ENCODE peak calls at places on chromosome 19, in nine cellular contexts. G, I, C, F, U, Z, H, N and Q are unnamed samples. For H3K9me3, the result is how much of the 10 kb centered on the place peaks cover.

GRCh38 chr19:54684537-54684936 is 21.8 kb downstream of the LILRB4 start:
- DNase-seq in U (no peak), I (peak), G (no peak), N (no peak), Z (no peak), H (no peak), F (no peak), C (no peak), Q (no peak)

GRCh38 chr19:12847159-12848139 is 9.1 kb downstream of the MAST1 start:
- DNase-seq in H (peak), F (peak), I (peak), U (peak), N (peak), C (peak), G (peak), Z (peak), Q (peak)

GRCh38 chr19:44807162-44807561 is 1.7 kb upstream of the BCAM start:
- DNase-seq in C (no peak), H (no peak), Z (no peak), G (no peak), I (no peak), F (peak), U (no peak), N (no peak), Q (no peak)

GRCh38 chr19:8445488-8446001 is 770 bp downstream of the HNRNPM start:
- DNase-seq in I (peak), C (peak), Z (peak), G (peak), U (no peak), N (no peak), F (peak), H (peak), Q (peak)

GRCh38 chr19:46265217-46265828 is 31.5 kb upstream of the HIF3A start:
- DNase-seq in G (peak), F (peak), H (no peak), U (peak), N (peak), I (peak), Z (peak), C (peak), Q (peak)

GRCh38 chr19:10566408-10566657 is 523 bp upstream of the KRI1 start:
- DNase-seq in Z (no peak), U (no peak), N (no peak), I (no peak), F (no peak), H (no peak), G (no peak), C (no peak), Q (no peak)

GRCh38 chr19:54209748-54210494 is 9.3 kb downstream of the RPS9 start:
- DNase-seq in U (peak), F (peak), H (no peak), N (peak), G (no peak), I (peak), Z (no peak), C (peak), Q (no peak)

GRCh38 chr19:6100284-6100915 is 9.9 kb downstream of the RFX2 start:
- DNase-seq in N (no peak), H (peak), U (no peak), F (no peak), I (no peak), Z (no peak), G (peak), C (peak), Q (no peak)

GRCh38 chr19:48660854-48661731 is 11.7 kb downstream of the NTN5 start:
- DNase-seq in Z (peak), G (peak), I (peak), N (peak), C (peak), F (peak), U (peak), H (peak), Q (peak)

GRCh38 chr19:48724796-48725753 is 5.5 kb upstream of the MAMSTR start:
- DNase-seq in U (no peak), C (peak), H (no peak), Z (no peak), F (peak), G (no peak), I (peak), N (peak), Q (no peak)

GRCh38 chr19:42386974-42387707 is 3.0 kb downstream of the CNFN start:
- DNase-seq in N (peak), G (peak), Z (peak), F (peak), I (peak), C (peak), H (peak), U (no peak), Q (peak)

GRCh38 chr19:24029941-24030636 is 56.9 kb upstream of the ZNF254 start:
- DNase-seq in F (no peak), H (peak), C (no peak), I (no peak), N (no peak), Z (no peak), U (no peak), G (no peak), Q (no peak)

GRCh38 chr19:11382898-11383705 is 1.0 kb downstream of the EPOR start:
- DNase-seq in F (peak), U (no peak), C (peak), Z (peak), H (peak), G (peak), I (peak), N (no peak), Q (peak)

GRCh38 chr19:2345794-2346663 is 14.0 kb upstream of the TMPRSS9 start:
- DNase-seq in U (no peak), C (peak), I (no peak), G (no peak), F (no peak), Z (no peak), H (no peak), N (peak), Q (no peak)

GRCh38 chr19:19662344-19662743 is 1.1 kb downstream of the ATP13A1 start:
- DNase-seq in C (no peak), G (no peak), H (no peak), I (peak), N (no peak), F (no peak), U (no peak), Z (no peak), Q (no peak)

GRCh38 chr19:35780717-35781116 is 5.4 kb downstream of the ARHGAP33 start:
- DNase-seq in C (no peak), G (no peak), N (no peak), I (no peak), U (no peak), Z (no peak), H (no peak), F (no peak), Q (no peak)

GRCh38 chr19:23972161-23972560 is 57.5 kb downstream of the ZNF726 start:
- DNase-seq in H (no peak), C (no peak), F (no peak), N (no peak), U (no peak), G (no peak), Z (no peak), I (no peak), Q (no peak)

GRCh38 chr19:1068111-1069001 is 1.4 kb downstream of the ARHGAP45 start:
- DNase-seq in N (no peak), C (no peak), F (no peak), Z (peak), G (peak), H (peak), I (peak), U (no peak), Q (peak)

GRCh38 chr19:57779220-57779845 is 9.9 kb downstream of the ZNF586 start:
- DNase-seq in I (no peak), H (no peak), Z (no peak), N (peak), F (no peak), U (no peak), C (no peak), G (no peak), Q (no peak)
- H3K9me3 ChIP-seq in I (half or more), H (half or more), Z (half or more), N (under half), F (under half), U (under half), C (under half), G (half or more), Q (half or more)

GRCh38 chr19:31659897-31660210 is 310.6 kb upstream of the TSHZ3 start:
- DNase-seq in F (no peak), H (no peak), N (no peak), U (no peak), Z (no peak), I (no peak), C (no peak), G (no peak), Q (no peak)

GRCh38 chr19:31664997-31665396 is 315.8 kb upstream of the TSHZ3 start:
- DNase-seq in G (no peak), Z (no peak), I (no peak), F (no peak), U (no peak), C (no peak), H (no peak), N (no peak), Q (no peak)

GRCh38 chr19:31664096-31664495 is 314.9 kb upstream of the TSHZ3 start:
- DNase-seq in U (peak), F (no peak), H (no peak), G (no peak), I (no peak), Z (no peak), C (no peak), N (no peak), Q (no peak)

GRCh38 chr19:31656507-31656906 is 307.3 kb upstream of the TSHZ3 start:
- DNase-seq in Z (no peak), H (no peak), G (no peak), U (no peak), C (no peak), I (peak), F (no peak), N (no peak), Q (no peak)

DNA sequence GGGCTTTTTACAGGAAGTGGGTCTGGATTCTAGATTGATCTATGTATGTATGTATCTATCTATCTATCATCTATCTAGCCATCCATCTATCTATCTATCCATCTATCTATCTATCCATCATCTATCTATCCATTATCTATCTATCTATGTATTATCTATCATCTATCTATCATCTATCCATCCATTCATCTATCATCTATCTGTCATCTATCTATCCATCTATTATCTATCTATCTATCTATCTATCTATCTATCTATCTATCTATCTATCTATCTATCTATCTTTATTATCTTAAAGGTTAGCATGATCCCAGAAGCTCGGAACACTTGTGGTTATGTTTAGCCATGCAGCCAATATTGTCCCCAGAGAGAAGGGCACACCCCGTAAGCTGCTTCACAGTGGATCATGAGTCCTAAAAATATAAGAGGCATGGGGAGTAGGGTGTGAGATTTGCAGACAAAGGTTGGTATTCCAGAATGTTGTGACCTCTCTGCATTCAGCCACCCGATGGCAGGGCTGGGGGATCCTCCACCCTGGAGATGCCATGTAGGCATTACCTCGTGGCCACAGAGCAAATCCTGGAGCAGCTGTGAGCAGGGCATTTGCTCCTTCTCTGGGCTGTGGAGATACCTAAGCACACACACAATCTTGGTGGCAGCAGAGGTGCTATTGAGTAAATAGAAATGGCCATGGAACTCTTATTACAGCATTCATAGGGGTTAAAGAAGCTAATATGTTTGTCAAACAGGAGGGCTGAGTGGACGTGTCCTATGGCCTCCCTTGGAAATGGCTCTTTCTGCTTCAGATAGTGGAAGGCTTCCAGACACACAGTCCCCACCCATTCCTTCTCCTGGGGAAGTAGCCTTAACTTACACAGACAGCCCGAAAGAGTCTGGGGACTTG is 310.0 kb upstream of the TSHZ3 start:
- DNase-seq in H (no peak), U (peak), C (no peak), I (no peak), N (no peak), Z (no peak), G (no peak), F (no peak), Q (no peak)
- H3K9me3 ChIP-seq in H (under half), U (under half), C (under half), I (under half), N (under half), Z (under half), G (under half), F (under half), Q (under half)

GRCh38 chr19:53076984-53077383 is 26.2 kb downstream of the ZNF160 start:
- DNase-seq in C (peak), U (no peak), F (peak), N (peak), Z (no peak), H (no peak), G (no peak), I (peak), Q (no peak)
- H3K9me3 ChIP-seq in C (under half), U (under half), F (under half), N (under half), Z (under half), H (half or more), G (under half), I (under half), Q (half or more)

GRCh38 chr19:16075430-16076153 is 703 bp upstream of the TPM4 start:
- DNase-seq in Z (no peak), I (no peak), N (peak), G (no peak), F (no peak), C (no peak), H (peak), U (no peak), Q (no peak)

GRCh38 chr19:16073988-16074387 is 2.3 kb upstream of the TPM4 start:
- DNase-seq in U (no peak), F (no peak), H (no peak), Z (no peak), I (no peak), G (no peak), C (no peak), N (no peak), Q (no peak)

GRCh38 chr19:16071072-16071691 is 5.1 kb upstream of the TPM4 start:
- DNase-seq in N (no peak), I (no peak), U (no peak), Z (no peak), G (no peak), H (no peak), F (no peak), C (no peak), Q (no peak)

GRCh38 chr19:16074488-16075365 is 1.6 kb upstream of the TPM4 start:
- DNase-seq in Z (no peak), U (no peak), H (peak), F (no peak), N (no peak), G (no peak), C (no peak), I (no peak), Q (no peak)

GRCh38 chr19:16073481-16073880 is 2.8 kb upstream of the TPM4 start:
- DNase-seq in U (no peak), N (no peak), G (no peak), F (no peak), H (no peak), Z (no peak), C (no peak), I (no peak), Q (no peak)
- H3K9me3 ChIP-seq in U (under half), N (under half), G (under half), F (under half), H (under half), Z (under half), C (under half), I (under half), Q (under half)